ENCODE peak calls at places on chromosomes 1 and 21, in five cellular contexts. L is suprapubic skin, F is Panc1, Q is stomach, X is HepG2. C is an unnamed sample.

GRCh38 chr1:81689531-81689941 is 111.2 kb upstream of the ADGRL2 start:
- DNase-seq in L (no peak), F (no peak), X (no peak), Q (no peak), C (no peak)

GRCh38 chr1:97943354-97943753 is 22.5 kb upstream of the DPYD start:
- DNase-seq in X (no peak), Q (no peak), L (no peak), F (no peak), C (no peak)

GRCh38 chr1:13505020-13505419 is 8.8 kb downstream of the LRRC38 start:
- DNase-seq in Q (no peak), F (no peak), L (no peak), X (no peak), C (no peak)

GRCh38 chr21:44856131-44856530 is 17.4 kb downstream of the PTTG1IP start:
- DNase-seq in F (no peak), X (no peak), Q (no peak), L (no peak), C (no peak)

GRCh38 chr1:150008699-150009098 is 1.8 kb downstream of the OTUD7B start:
- DNase-seq in X (peak; percentile 70), F (no peak), Q (no peak), L (no peak), C (no peak)

GRCh38 chr1:86618358-86618757 is 71.5 kb downstream of the CLCA4 start:
- DNase-seq in X (no peak), Q (no peak), L (no peak), F (no peak), C (no peak)

GRCh38 chr1:68347415-68347814 is 102.3 kb downstream of the RPE65 start:
- DNase-seq in X (no peak), F (no peak), L (no peak), Q (no peak), C (peak; percentile 87)

GRCh38 chr1:226654508-226655124 is 84.5 kb downstream of the ITPKB start:
- DNase-seq in X (no peak), Q (no peak), L (no peak), F (no peak), C (peak; percentile 75)

GRCh38 chr21:44353200-44353970 is at the start of gene TRPM2:
- DNase-seq in F (no peak), L (peak; percentile 64), X (no peak), Q (peak; percentile 40), C (peak; percentile 87)

GRCh38 chr21:45460611-45461368 is 55.8 kb downstream of the COL18A1 start:
- DNase-seq in F (no peak), X (peak; percentile 55), Q (no peak), L (no peak), C (no peak)

GRCh38 chr1:172041689-172042088 is 200.4 kb downstream of the DNM3 start:
- DNase-seq in L (no peak), F (peak; percentile 18), X (no peak), Q (no peak), C (no peak)

GRCh38 chr1:46303038-46303871 is at the start of the genes LRRC41 and UQCRH:
- DNase-seq in L (peak; percentile 97), X (peak; percentile 96), F (peak; percentile 93), Q (peak; percentile 96), C (peak; percentile 98)

GRCh38 chr1:155834296-155834926 is 22.6 kb downstream of the GON4L start:
- DNase-seq in Q (no peak), L (no peak), F (no peak), X (no peak), C (no peak)

GRCh38 chr1:156959414-156959813 is 39.0 kb downstream of the LRRC71 start:
- DNase-seq in L (no peak), X (no peak), Q (no peak), F (no peak), C (no peak)

GRCh38 chr1:23793018-23793781 is 2.3 kb downstream of the LYPLA2 start:
- DNase-seq in Q (peak; percentile 89), L (no peak), X (no peak), F (no peak), C (peak; percentile 79)

GRCh38 chr1:3275471-3276340 is 178.8 kb upstream of the ARHGEF16 start:
- DNase-seq in F (no peak), Q (no peak), L (no peak), X (no peak), C (no peak)

GRCh38 chr1:235679644-235680043 is 30.1 kb upstream of the GNG4 start:
- DNase-seq in F (no peak), L (no peak), Q (no peak), X (no peak), C (no peak)

GRCh38 chr21:43266534-43266933 is 97.7 kb downstream of the CRYAA start:
- DNase-seq in F (no peak), L (no peak), X (no peak), Q (no peak), C (no peak)

GRCh38 chr1:19682257-19682656 is 17.6 kb downstream of the HTR6 start:
- DNase-seq in X (no peak), F (no peak), Q (no peak), L (no peak), C (no peak)

GRCh38 chr1:166947398-166948043 is 27.8 kb downstream of the ILDR2 start:
- DNase-seq in X (no peak), L (no peak), Q (peak; percentile 27), F (no peak), C (peak; percentile 72)

GRCh38 chr1:92874987-92875386 is 43.1 kb downstream of the RPL5 start:
- DNase-seq in F (no peak), X (no peak), L (no peak), Q (no peak), C (no peak)

GRCh38 chr1:91712393-91712792 is 173.6 kb downstream of the TGFBR3 start:
- DNase-seq in L (no peak), Q (no peak), F (no peak), X (no peak), C (no peak)

GRCh38 chr1:91710261-91710660 is 175.7 kb downstream of the TGFBR3 start:
- DNase-seq in X (no peak), Q (no peak), L (no peak), F (no peak), C (no peak)

GRCh38 chr1:91714867-91715381 is 171.0 kb downstream of the TGFBR3 start:
- DNase-seq in Q (no peak), L (no peak), X (no peak), F (no peak), C (no peak)

GRCh38 chr1:91711504-91712247 is 174.3 kb downstream of the TGFBR3 start:
- DNase-seq in F (no peak), Q (no peak), X (no peak), L (no peak), C (no peak)

GRCh38 chr1:91712981-91713841 is 172.7 kb downstream of the TGFBR3 start:
- DNase-seq in L (peak; percentile 83), F (no peak), Q (no peak), X (no peak), C (no peak)
- TF ChIP-seq POLR2AphosphoS5 in L (no peak), F (no peak), Q (peak; percentile 46), X (no peak), C (peak; percentile 41)

GRCh38 chr1:14538335-14538734 is 60.1 kb upstream of the KAZN start:
- DNase-seq in L (no peak), F (no peak), X (no peak), Q (no peak), C (no peak)
- TF ChIP-seq CTCF in L (no peak), F (peak; percentile 36), X (peak; percentile 7), Q (no peak), C (no peak)

DNA sequence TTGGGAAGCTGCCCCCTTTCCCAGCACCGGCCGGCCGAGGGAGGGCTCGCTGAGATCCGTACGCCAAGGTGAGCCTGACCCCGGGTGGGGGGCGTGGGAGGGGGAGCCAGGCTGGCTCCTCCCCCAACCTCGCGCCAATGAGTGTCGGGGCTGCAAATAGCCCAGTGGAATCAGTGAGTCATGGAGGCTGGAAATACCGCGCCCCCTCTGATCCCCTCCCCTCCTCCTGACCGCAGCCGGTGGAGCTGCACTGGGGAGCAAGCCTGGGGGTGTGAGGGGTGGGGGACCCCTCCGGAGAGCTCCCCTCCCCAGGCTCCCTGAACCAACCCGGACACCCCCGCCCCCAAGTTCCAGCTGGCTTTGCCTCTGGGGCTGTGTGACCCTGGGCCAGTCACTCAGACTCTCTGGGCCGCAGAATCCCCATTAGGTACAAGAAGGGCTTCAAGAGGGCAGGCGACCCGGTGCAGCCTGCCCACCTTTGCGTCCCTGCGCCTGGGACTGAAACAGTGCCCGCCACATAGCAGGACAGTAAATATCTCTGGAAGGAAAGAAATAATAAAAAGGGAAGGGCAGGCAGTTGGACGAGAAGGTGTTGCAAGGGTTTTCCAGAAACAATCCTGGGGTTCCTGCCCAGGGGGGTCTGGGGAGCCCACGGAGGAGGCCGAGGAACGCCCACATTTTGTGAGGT is 4.5 kb downstream of the HSPB7 start:
- DNase-seq in L (no peak), X (peak; percentile 60), Q (peak; percentile 76), F (no peak), C (no peak)
- TF ChIP-seq POLR2AphosphoS5 in L (no peak), X (no peak), Q (peak; percentile 52), F (no peak), C (no peak)

DNA sequence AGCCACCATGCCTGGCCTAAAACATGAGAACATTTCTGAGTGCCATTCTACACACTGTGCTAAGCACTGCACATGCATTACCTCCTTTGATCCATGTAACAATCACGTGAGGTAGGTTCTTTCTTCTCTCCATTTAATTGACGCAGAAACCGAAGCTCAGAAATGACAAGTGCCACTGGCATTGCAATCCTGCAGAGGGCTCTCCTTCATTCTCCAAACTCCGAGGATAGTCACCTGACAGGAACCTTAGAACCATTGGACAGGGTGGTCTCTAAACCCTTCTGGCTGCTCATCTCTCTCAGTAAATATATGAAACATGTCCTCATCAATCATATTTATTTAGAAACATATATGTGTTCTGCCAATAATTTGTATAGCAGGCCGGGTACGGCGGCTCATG is 167.1 kb upstream of the JUN start:
- DNase-seq in L (no peak), Q (no peak), X (no peak), F (no peak), C (no peak)
- TF ChIP-seq CTCF in L (no peak), Q (no peak), X (no peak), F (no peak), C (no peak)

GRCh38 chr1:109094377-109094803 is 3.8 kb downstream of the TMEM167B start:
- DNase-seq in L (no peak), X (no peak), Q (no peak), F (no peak), C (no peak)
- TF ChIP-seq POLR2AphosphoS5 in L (no peak), X (no peak), Q (peak; percentile 37), F (no peak), C (no peak)